ENCODE peak calls at places on chromosome 13, in ten cellular contexts. C is ecto neural progenitor cell; B is activated naive CD4-positive, alpha-beta T cell; X is left cardiac atrium; Z is activated gamma-delta T cell treated with anti-CD3 and anti-CD28 coated beads, Interleukin-2, amount 50 U/mL, for 16 hours; R is AG04449; I is A172; H is NCI-H1105; E is activated CD4-positive, alpha-beta T cell treated with anti-CD3 and anti-CD28 coated beads for 36 hours; L is NCI-H748 treated with DMSO at 0.1 percent for 48 hours. Y is an unnamed sample.

GRCh38 chr13:28129911-28130693 is 8.2 kb upstream of the PAN3 start:
- DNase-seq in L (no peak), C (no peak), B (no peak), H (no peak), Z (no peak), R (no peak), I (no peak), E (no peak), X (no peak), Y (no peak)

GRCh38 chr13:20159646-20160345 is 1.1 kb downstream of the GJA3 start:
- DNase-seq in X (no peak), Z (no peak), H (no peak), R (no peak), I (peak; percentile 16), E (no peak), L (no peak), C (no peak), B (no peak), Y (no peak)

GRCh38 chr13:43061496-43062280 is 38.3 kb downstream of the DNAJC15 start:
- DNase-seq in E (peak; percentile 36), R (no peak), H (no peak), I (peak; percentile 10), C (no peak), Z (no peak), L (no peak), B (no peak), X (no peak), Y (no peak)

GRCh38 chr13:50910483-50910805 is 853 bp downstream of the RNASEH2B start:
- DNase-seq in C (no peak), R (no peak), H (no peak), E (no peak), B (no peak), X (no peak), L (peak; percentile 38), I (peak; percentile 5), Z (no peak), Y (no peak)

GRCh38 chr13:112973577-112973951 is 4.5 kb downstream of the MCF2L start:
- DNase-seq in L (no peak), H (no peak), B (no peak), I (no peak), X (no peak), C (no peak), Z (no peak), E (no peak), R (no peak), Y (no peak)

GRCh38 chr13:21413013-21413412 is 46.1 kb downstream of the ZDHHC20 start:
- DNase-seq in Z (no peak), I (no peak), H (no peak), C (no peak), X (no peak), E (no peak), R (no peak), B (no peak), L (no peak), Y (no peak)

GRCh38 chr13:102654786-102655185 is 40.1 kb downstream of the METTL21C start:
- DNase-seq in I (no peak), L (no peak), E (no peak), R (no peak), C (no peak), Z (no peak), X (no peak), H (no peak), B (no peak), Y (no peak)

GRCh38 chr13:106382569-106382968 is 152.9 kb downstream of the EFNB2 start:
- DNase-seq in X (no peak), I (no peak), H (no peak), L (no peak), R (no peak), C (no peak), Z (no peak), E (no peak), B (no peak), Y (no peak)

GRCh38 chr13:75091707-75092106 is 390.3 kb downstream of the TBC1D4 start:
- DNase-seq in H (no peak), L (no peak), Z (no peak), C (no peak), X (no peak), I (no peak), R (no peak), E (no peak), B (no peak), Y (no peak)

GRCh38 chr13:83709751-83710515 is 172.3 kb downstream of the SLITRK1 start:
- DNase-seq in R (no peak), I (no peak), L (no peak), B (no peak), X (no peak), H (no peak), Z (no peak), E (no peak), C (no peak), Y (no peak)

GRCh38 chr13:73894995-73895571 is 239.1 kb downstream of the KLF12 start:
- DNase-seq in H (no peak), R (no peak), E (no peak), I (no peak), X (no peak), B (no peak), Z (no peak), C (no peak), L (no peak), Y (no peak)

GRCh38 chr13:34364633-34365032 is 546.7 kb downstream of the RFC3 start:
- DNase-seq in X (no peak), R (no peak), Z (no peak), L (no peak), I (no peak), H (no peak), C (no peak), E (no peak), B (no peak), Y (no peak)

GRCh38 chr13:99816321-99816720 is 155.2 kb downstream of the ZIC5 start:
- DNase-seq in X (no peak), H (no peak), I (no peak), E (no peak), R (no peak), C (no peak), L (no peak), Z (no peak), B (no peak), Y (no peak)

GRCh38 chr13:45564108-45564507 is 51.4 kb downstream of the ERICH6B start:
- DNase-seq in H (no peak), I (no peak), E (peak; percentile 32), L (no peak), C (no peak), X (no peak), Z (no peak), B (no peak), R (peak; percentile 9), Y (no peak)

GRCh38 chr13:104422668-104423067 is 1356.5 kb upstream of the SLC10A2 start:
- DNase-seq in X (no peak), C (no peak), Z (no peak), E (no peak), H (no peak), B (no peak), I (no peak), L (no peak), R (no peak), Y (no peak)

GRCh38 chr13:46386996-46387851 is at the start of gene RUBCNL:
- DNase-seq in Z (no peak), H (peak; percentile 21), E (peak; percentile 67), R (no peak), C (peak; percentile 74), B (no peak), L (peak; percentile 41), X (peak; percentile 31), I (peak; percentile 22), Y (no peak)

GRCh38 chr13:98619556-98619955 is 42.6 kb upstream of the STK24 start:
- DNase-seq in B (no peak), E (no peak), Z (no peak), H (no peak), C (no peak), R (no peak), L (no peak), I (no peak), X (no peak), Y (no peak)

GRCh38 chr13:89755729-89756492 is 1591.6 kb upstream of the MIR17HG start:
- DNase-seq in E (no peak), C (no peak), R (no peak), X (no peak), B (no peak), I (no peak), H (no peak), Z (no peak), L (no peak), Y (no peak)

GRCh38 chr13:99859178-99860177 is 112.1 kb downstream of the ZIC5 start:
- DNase-seq in I (no peak), L (peak; percentile 61), R (no peak), H (no peak), Z (peak; percentile 44), C (no peak), X (no peak), E (peak; percentile 82), B (no peak), Y (no peak)

GRCh38 chr13:112616586-112617381 is 28.8 kb upstream of the TUBGCP3 start:
- DNase-seq in X (no peak), Z (no peak), H (peak; percentile 18), R (no peak), I (peak; percentile 25), B (no peak), C (peak; percentile 58), E (peak; percentile 51), L (peak; percentile 15), Y (no peak)

GRCh38 chr13:49711218-49711863 is 20.1 kb upstream of the EBPL start:
- DNase-seq in I (no peak), C (no peak), H (no peak), R (no peak), L (no peak), X (no peak), Z (no peak), B (no peak), E (no peak), Y (no peak)

GRCh38 chr13:60454425-60454824 is 57.4 kb downstream of the TDRD3 start:
- DNase-seq in I (no peak), X (no peak), E (no peak), C (no peak), Z (no peak), H (no peak), L (no peak), B (no peak), R (no peak), Y (no peak)

GRCh38 chr13:36718686-36719085 is 44.9 kb downstream of the SERTM1 start:
- DNase-seq in B (no peak), Z (no peak), L (no peak), H (no peak), X (no peak), E (no peak), I (no peak), C (no peak), R (no peak), Y (no peak)

GRCh38 chr13:106569233-106570095 is 1.5 kb upstream of the ARGLU1 start:
- DNase-seq in E (peak; percentile 19), X (no peak), R (no peak), L (no peak), C (no peak), B (no peak), H (no peak), Z (no peak), I (no peak), Y (no peak)

Y was measured in effector CD8-positive, alpha-beta T cell.